ENCODE peak calls at places on chromosome 7, in six cellular contexts. Q is endothelial cell, R is NB4, I is mucosa of descending colon, S is transverse colon, M is colonic mucosa. C is an unnamed sample.

GRCh38 chr7:157952841-157953645 is 616.2 kb downstream of the DNAJB6 start:
- DNase-seq in M (no peak), Q (no peak), S (no peak), I (peak; percentile 33), R (no peak), C (no peak)

GRCh38 chr7:29113384-29114102 is 32.8 kb downstream of the CPVL start:
- DNase-seq in Q (peak; percentile 25), R (peak; percentile 70), M (peak; percentile 64), I (no peak), S (peak; percentile 30), C (no peak)

GRCh38 chr7:69395072-69395714 is 203.1 kb upstream of the AUTS2 start:
- DNase-seq in R (peak; percentile 90), M (no peak), Q (no peak), I (no peak), S (no peak), C (no peak)

GRCh38 chr7:121157885-121158590 is 169.5 kb downstream of the CPED1 start:
- DNase-seq in S (no peak), Q (no peak), R (no peak), M (no peak), I (no peak), C (no peak)

GRCh38 chr7:155412416-155413253 is 45.3 kb upstream of the EN2 start:
- DNase-seq in R (peak; percentile 76), Q (peak; percentile 83), S (peak; percentile 42), M (peak; percentile 60), I (no peak), C (peak; percentile 88)

GRCh38 chr7:22002731-22003130 is 57.0 kb upstream of the CDCA7L start:
- DNase-seq in S (no peak), M (no peak), I (no peak), R (no peak), Q (no peak), C (no peak)

GRCh38 chr7:19619122-19619521 is 89.7 kb downstream of the POLR1F start:
- DNase-seq in I (no peak), R (peak; percentile 4), S (no peak), M (no peak), Q (no peak), C (no peak)

GRCh38 chr7:22962775-22963358 is 51.1 kb downstream of the HYCC1 start:
- DNase-seq in Q (no peak), I (no peak), S (no peak), M (no peak), R (no peak), C (no peak)

GRCh38 chr7:35894721-35895120 is 93.9 kb downstream of the SEPTIN7 start:
- DNase-seq in I (no peak), M (no peak), S (no peak), R (no peak), Q (no peak), C (no peak)

GRCh38 chr7:136116186-136116585 is 139.0 kb upstream of the MTPN start:
- DNase-seq in Q (no peak), S (no peak), I (no peak), R (peak; percentile 9), M (no peak), C (no peak)

GRCh38 chr7:4745971-4746919 is 29.2 kb upstream of the AP5Z1 start:
- DNase-seq in M (peak; percentile 67), R (peak; percentile 38), Q (no peak), I (no peak), S (peak; percentile 59), C (no peak)

GRCh38 chr7:80923211-80923612 is 4.4 kb upstream of the SEMA3C start:
- DNase-seq in S (no peak), M (no peak), I (no peak), Q (no peak), R (no peak), C (no peak)

GRCh38 chr7:142313528-142313927 is 55.7 kb upstream of the PRSS58 start:
- DNase-seq in S (no peak), Q (no peak), R (no peak), I (no peak), M (no peak), C (no peak)

GRCh38 chr7:47952224-47952623 is 4.0 kb upstream of the PKD1L1 start:
- DNase-seq in S (no peak), Q (no peak), R (no peak), M (no peak), I (no peak), C (no peak)

GRCh38 chr7:101622609-101623178 is 6.4 kb downstream of the MYL10 start:
- DNase-seq in M (no peak), I (no peak), Q (no peak), S (no peak), R (no peak), C (no peak)

GRCh38 chr7:42692609-42693008 is 219.3 kb downstream of the C7orf25 start:
- DNase-seq in Q (no peak), R (no peak), M (no peak), S (no peak), I (no peak), C (no peak)

GRCh38 chr7:2525931-2526630 is 6.5 kb downstream of the LFNG start:
- DNase-seq in S (no peak), Q (no peak), R (no peak), I (peak; percentile 70), M (peak; percentile 46), C (no peak)

GRCh38 chr7:2524808-2525140 is 5.2 kb downstream of the LFNG start:
- DNase-seq in S (no peak), Q (no peak), M (no peak), R (no peak), I (no peak), C (no peak)

GRCh38 chr7:2526659-2527504 is 7.3 kb downstream of the LFNG start:
- DNase-seq in I (peak; percentile 73), R (no peak), M (peak; percentile 66), Q (no peak), S (peak; percentile 56), C (no peak)

GRCh38 chr7:2523941-2524807 is 4.6 kb downstream of the LFNG start:
- DNase-seq in Q (peak; percentile 50), R (no peak), I (peak; percentile 97), S (peak; percentile 95), M (peak; percentile 97), C (no peak)

DNA sequence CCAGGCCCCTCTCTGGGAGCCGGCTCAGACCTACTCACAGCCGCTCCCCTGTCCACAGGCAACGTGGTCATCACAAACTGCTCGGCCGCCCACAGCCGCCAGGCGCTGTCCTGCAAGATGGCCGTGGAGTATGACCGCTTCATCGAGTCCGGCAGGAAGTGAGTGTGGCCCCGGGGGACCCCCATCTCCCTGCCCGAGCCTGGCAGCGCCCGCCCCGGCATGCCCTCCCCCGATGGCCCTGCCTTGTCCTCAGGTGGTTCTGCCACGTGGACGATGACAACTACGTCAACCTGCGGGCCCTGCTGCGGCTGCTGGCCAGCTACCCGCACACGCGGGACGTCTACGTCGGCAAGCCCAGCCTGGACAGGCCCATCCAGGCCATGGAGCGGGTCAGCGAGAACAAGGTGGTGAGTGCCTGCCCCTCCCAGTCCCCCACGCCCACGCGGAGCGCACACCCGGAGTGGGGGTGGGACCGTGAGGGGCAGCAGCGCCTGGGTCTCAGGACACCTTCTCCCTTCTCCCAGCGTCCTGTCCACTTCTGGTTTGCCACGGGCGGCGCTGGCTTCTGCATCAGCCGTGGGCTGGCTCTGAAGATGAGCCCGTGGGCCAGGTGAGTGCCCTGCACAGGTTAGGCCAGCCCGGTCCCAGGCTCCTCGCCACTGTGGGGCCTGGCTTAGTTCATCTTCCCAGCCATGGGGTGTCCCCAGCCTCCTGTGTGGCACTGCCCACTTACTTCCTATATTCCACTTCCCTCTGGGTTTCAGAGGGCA is 5.8 kb downstream of the LFNG start:
- DNase-seq in R (no peak), I (peak; percentile 73), S (peak; percentile 41), M (no peak), Q (no peak), C (no peak)
- TF ChIP-seq CTCF in R (no peak), I (no peak), S (no peak), M (no peak), Q (no peak), C (no peak)

DNA sequence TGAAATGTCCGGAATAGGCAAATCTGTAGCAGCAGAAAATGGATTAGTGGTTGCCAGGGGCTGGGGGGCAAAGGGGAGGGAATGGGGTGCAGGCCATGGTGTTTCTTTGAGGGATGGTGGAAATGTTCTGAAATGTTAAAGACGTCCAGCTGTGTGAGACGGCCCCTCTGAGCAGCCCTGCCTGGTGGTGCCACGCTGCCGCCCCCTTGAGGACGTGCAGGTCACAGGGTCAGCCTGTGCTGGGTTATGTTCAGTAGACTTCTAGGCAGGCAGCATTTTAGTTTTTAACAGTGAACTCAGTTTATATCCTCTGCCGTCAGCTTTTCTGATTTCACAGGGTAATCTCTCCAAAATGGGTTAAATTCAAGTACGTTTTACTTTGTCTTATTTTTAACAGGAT is 9.4 kb downstream of the NUB1 start:
- DNase-seq in S (peak; percentile 26), I (no peak), M (peak; percentile 32), R (peak; percentile 67), Q (peak; percentile 56), C (no peak)
- TF ChIP-seq CTCF in S (no peak), I (no peak), M (no peak), R (peak; percentile 68), Q (peak; percentile 23), C (peak; percentile 55)

GRCh38 chr7:143388491-143389101 is 7.5 kb downstream of the ZYX start:
- DNase-seq in M (no peak), R (no peak), S (no peak), Q (no peak), I (no peak), C (no peak)

GRCh38 chr7:143388051-143388450 is 6.9 kb downstream of the ZYX start:
- DNase-seq in I (no peak), R (no peak), S (no peak), Q (no peak), M (no peak), C (no peak)

GRCh38 chr7:143385891-143386781 is 5.0 kb downstream of the ZYX start:
- DNase-seq in I (no peak), Q (no peak), S (no peak), R (peak; percentile 81), M (no peak), C (peak; percentile 29)

GRCh38 chr7:143389316-143390097 is 8.4 kb downstream of the ZYX start:
- DNase-seq in Q (no peak), R (no peak), M (no peak), S (no peak), I (no peak), C (no peak)

GRCh38 chr7:143387156-143387975 is 6.2 kb downstream of the ZYX start:
- DNase-seq in I (no peak), Q (no peak), S (no peak), M (no peak), R (no peak), C (no peak)
- TF ChIP-seq CTCF in I (no peak), Q (no peak), S (no peak), M (no peak), R (no peak), C (no peak)

DNA sequence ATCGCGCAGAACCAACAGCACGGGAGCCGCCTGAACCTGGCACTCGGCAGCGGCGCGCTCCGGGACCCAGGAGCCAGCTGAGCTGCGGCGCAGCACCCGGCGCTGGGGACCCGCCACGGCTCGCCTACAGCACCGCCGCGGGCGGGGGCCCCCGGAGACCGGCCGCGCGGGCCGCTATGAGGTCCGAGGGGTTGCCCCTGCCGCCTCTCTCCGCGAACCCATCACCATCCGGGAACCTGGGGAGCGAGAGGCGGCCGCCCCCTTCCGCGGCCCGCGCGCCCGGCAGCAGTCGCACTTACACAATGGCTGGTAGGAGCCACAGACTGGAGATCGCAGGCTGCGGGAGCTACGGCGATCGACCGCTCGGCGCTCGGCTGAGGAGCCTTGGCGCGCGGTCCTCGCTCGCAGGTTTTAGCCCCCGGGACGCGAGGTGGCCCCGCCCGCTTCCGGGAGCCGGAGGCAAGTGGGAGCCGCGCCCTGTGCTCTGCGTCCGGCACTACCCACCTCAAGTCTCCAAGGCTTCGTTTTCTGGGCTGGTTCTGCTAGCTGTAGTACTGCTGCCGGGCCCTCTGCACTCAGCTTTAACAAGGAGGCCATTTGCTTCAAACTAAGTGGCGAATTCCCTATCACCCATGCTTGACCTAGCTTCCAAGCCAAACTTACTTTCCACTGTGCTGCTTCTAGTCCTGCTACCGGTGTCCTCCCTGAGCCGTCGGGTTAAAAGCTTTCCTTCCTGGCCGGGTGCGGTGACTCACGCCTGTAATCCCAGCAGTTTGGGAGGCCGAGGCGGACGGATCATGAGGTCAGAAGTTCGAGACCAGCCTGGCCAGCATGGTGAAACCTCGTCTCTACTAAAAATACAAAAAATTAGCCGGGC is at the start of gene TPK1:
- DNase-seq in S (peak; percentile 96), M (peak; percentile 91), Q (peak; percentile 82), R (peak; percentile 99), I (peak; percentile 97), C (peak; percentile 96)
- TF ChIP-seq CTCF in S (no peak), M (no peak), Q (no peak), R (no peak), I (no peak), C (no peak)